ENCODE peak calls at places on chromosomes 2 and 18, in six cellular contexts. L, I, E, C, K and P are unnamed samples.
A peak's percentile ranks its signal among the peaks of the same experiment; 100 is the strongest.

GRCh38 chr18:33440011-33440383 is 524 bp downstream of the CCDC178 start:
- DNase-seq in L (no peak), I (peak; percentile 18), E (no peak), C (no peak), K (no peak), P (peak; percentile 22)

GRCh38 chr18:62347091-62347506 is 22.0 kb downstream of the TNFRSF11A start:
- DNase-seq in L (no peak), I (no peak), E (no peak), C (no peak), K (no peak), P (no peak)

GRCh38 chr2:118974103-118974911 is 32.3 kb downstream of the MARCO start:
- DNase-seq in L (no peak), I (no peak), E (peak; percentile 31), C (no peak), K (no peak), P (no peak)

GRCh38 chr2:121717529-121717928 is 19.1 kb downstream of the NIFK start:
- DNase-seq in L (no peak), I (no peak), E (no peak), C (no peak), K (no peak), P (no peak)

GRCh38 chr2:95271381-95271971 is 2.8 kb upstream of the PROM2 start:
- DNase-seq in L (no peak), I (no peak), E (peak; percentile 22), C (no peak), K (no peak), P (no peak)

GRCh38 chr18:41073372-41073954 is 881.6 kb upstream of the PIK3C3 start:
- DNase-seq in L (no peak), I (no peak), E (no peak), C (no peak), K (no peak), P (no peak)

GRCh38 chr2:146246017-146246733 is 1598.7 kb upstream of the ACVR2A start:
- DNase-seq in L (no peak), I (no peak), E (no peak), C (no peak), K (no peak), P (no peak)

GRCh38 chr2:127196998-127197397 is 23.1 kb downstream of the CYP27C1 start:
- DNase-seq in L (peak; percentile 11), I (peak; percentile 46), E (no peak), C (peak; percentile 62), K (peak; percentile 66), P (no peak)

GRCh38 chr2:36413218-36413617 is 57.6 kb downstream of the CRIM1 start:
- DNase-seq in L (no peak), I (no peak), E (no peak), C (peak; percentile 36), K (no peak), P (no peak)

GRCh38 chr2:170928036-170928823 is 823 bp upstream of the GORASP2 start:
- DNase-seq in L (no peak), I (no peak), E (no peak), C (peak; percentile 81), K (no peak), P (no peak)

GRCh38 chr2:118312963-118313756 is 224.9 kb downstream of the INSIG2 start:
- DNase-seq in L (no peak), I (no peak), E (peak; percentile 53), C (no peak), K (no peak), P (no peak)

GRCh38 chr2:47014564-47015051 is 99.0 kb upstream of the MCFD2 start:
- DNase-seq in L (no peak), I (no peak), E (no peak), C (no peak), K (no peak), P (no peak)

GRCh38 chr2:234300932-234301823 is 195.7 kb downstream of the ARL4C start:
- DNase-seq in L (no peak), I (no peak), E (no peak), C (no peak), K (no peak), P (no peak)

GRCh38 chr18:61326407-61326806 is 6.8 kb upstream of the CDH20 start:
- DNase-seq in L (no peak), I (no peak), E (no peak), C (no peak), K (no peak), P (no peak)

GRCh38 chr2:108612514-108613183 is 78.4 kb downstream of the LIMS1 start:
- DNase-seq in L (peak; percentile 91), I (peak; percentile 32), E (no peak), C (no peak), K (no peak), P (no peak)

GRCh38 chr2:46804794-46805193 is 110.8 kb downstream of the MCFD2 start:
- DNase-seq in L (no peak), I (no peak), E (no peak), C (no peak), K (no peak), P (no peak)

GRCh38 chr2:27596627-27597026 is 13.8 kb downstream of the ZNF512 start:
- DNase-seq in L (no peak), I (no peak), E (no peak), C (no peak), K (no peak), P (no peak)

GRCh38 chr2:224284134-224284946 is 117.6 kb downstream of the FAM124B start:
- DNase-seq in L (no peak), I (peak; percentile 11), E (no peak), C (peak; percentile 73), K (peak; percentile 61), P (peak; percentile 38)
- TF ChIP-seq ZNF274 in L (no peak), I (no peak), E (no peak), C (peak; percentile 61), K (no peak), P (no peak)

GRCh38 chr2:230938098-230938497 is 13.1 kb upstream of the GPR55 start:
- DNase-seq in L (no peak), I (no peak), E (no peak), C (no peak), K (no peak), P (no peak)

GRCh38 chr2:230937362-230937761 is 12.3 kb upstream of the GPR55 start:
- DNase-seq in L (no peak), I (no peak), E (no peak), C (no peak), K (no peak), P (no peak)

GRCh38 chr2:230939066-230939591 is 14.1 kb upstream of the GPR55 start:
- DNase-seq in L (no peak), I (no peak), E (no peak), C (no peak), K (no peak), P (no peak)

GRCh38 chr2:230939691-230940475 is 14.8 kb upstream of the GPR55 start:
- DNase-seq in L (no peak), I (no peak), E (peak; percentile 41), C (no peak), K (no peak), P (no peak)

DNA sequence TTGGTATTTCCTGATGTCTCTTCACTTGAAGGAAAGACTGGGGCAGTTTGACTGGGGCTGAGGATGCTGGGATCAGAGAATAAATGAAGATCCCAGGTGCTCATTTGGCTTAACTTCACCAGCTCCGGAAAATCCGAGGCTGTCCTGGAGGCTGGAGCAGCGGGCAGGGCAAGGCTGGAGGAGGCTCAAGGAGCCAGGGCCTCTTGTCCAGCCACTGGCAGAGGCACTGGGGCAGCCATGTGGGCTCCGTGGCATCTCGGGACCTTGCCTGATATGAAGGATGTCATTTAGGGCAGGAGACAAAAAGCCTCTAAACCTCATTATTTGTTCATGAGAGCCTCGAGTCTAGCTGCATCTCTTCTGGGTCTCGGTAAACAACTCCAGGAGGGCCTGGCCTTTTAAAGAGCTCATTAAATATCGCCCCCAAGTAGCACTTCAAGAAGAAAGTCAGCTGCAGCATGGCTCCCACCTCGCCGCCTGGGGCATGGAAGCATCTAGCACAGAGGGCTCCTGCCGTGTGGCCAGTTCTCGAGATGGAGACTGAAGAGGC is 13.5 kb upstream of the GPR55 start:
- DNase-seq in L (no peak), I (no peak), E (peak; percentile 37), C (no peak), K (no peak), P (no peak)
- H3K4me1 ChIP-seq in L (peaks cover 9% of the 10 kb centered on the region), I (no peaks in the 10 kb centered on the region), E (peaks cover 4% of the 10 kb centered on the region), C (no peaks in the 10 kb centered on the region), K (no peaks in the 10 kb centered on the region), P (peaks cover 14% of the 10 kb centered on the region)

GRCh38 chr2:20584045-20584636 is 66.8 kb downstream of the HS1BP3 start:
- DNase-seq in L (no peak), I (no peak), E (no peak), C (no peak), K (peak; percentile 49), P (no peak)

GRCh38 chr2:20586379-20586715 is 64.6 kb downstream of the HS1BP3 start:
- DNase-seq in L (no peak), I (no peak), E (no peak), C (no peak), K (no peak), P (no peak)

GRCh38 chr2:20585351-20585709 is 65.6 kb downstream of the HS1BP3 start:
- DNase-seq in L (no peak), I (no peak), E (no peak), C (peak; percentile 98), K (no peak), P (no peak)

GRCh38 chr2:20584637-20585321 is 66.1 kb downstream of the HS1BP3 start:
- DNase-seq in L (no peak), I (peak; percentile 44), E (peak; percentile 67), C (peak; percentile 98), K (peak; percentile 87), P (peak; percentile 97)

DNA sequence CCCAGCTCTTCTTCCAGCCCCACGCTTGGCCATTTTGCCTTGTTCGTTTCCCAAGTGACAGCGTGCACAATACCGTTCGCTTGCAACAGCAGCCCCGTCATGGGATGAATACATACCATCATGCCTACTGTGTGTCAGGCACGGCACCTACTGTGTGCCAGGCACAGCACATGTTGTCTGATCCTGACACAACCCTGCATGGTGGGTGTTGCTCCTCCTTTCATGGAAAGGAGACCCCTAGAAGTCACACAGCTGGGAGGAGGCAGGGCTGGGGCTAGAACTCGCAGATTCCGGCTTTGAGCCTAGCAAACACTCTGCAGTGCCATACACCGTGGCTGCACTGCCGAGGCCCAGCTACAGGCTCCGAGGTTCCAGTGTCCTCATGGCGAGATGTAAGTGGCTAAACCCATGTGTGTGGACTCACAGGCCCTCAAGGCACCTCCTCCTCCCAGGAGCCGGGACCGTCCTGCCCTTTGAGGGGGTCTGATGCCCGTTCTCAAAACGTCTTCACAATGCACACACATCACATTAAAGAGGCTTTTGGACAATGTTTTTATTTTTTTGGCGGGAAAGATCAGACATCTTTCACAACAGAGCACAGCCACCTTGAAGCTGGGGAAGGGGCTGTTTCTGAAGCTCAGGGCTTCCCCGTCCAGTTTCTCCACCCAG is 65.1 kb downstream of the HS1BP3 start:
- DNase-seq in L (no peak), I (no peak), E (no peak), C (no peak), K (no peak), P (no peak)
- H3K4me3 ChIP-seq in L (no peak overlapping the region), I (no peak overlapping the region), E (no peak overlapping the region), C (no peak overlapping the region), K (no peak overlapping the region), P (no peak overlapping the region)

GRCh38 chr18:7940976-7941375 is 373.9 kb downstream of the PTPRM start:
- DNase-seq in L (no peak), I (no peak), E (no peak), C (no peak), K (no peak), P (no peak)

GRCh38 chr18:7940379-7940778 is 373.3 kb downstream of the PTPRM start:
- DNase-seq in L (no peak), I (no peak), E (no peak), C (no peak), K (no peak), P (no peak)

GRCh38 chr18:7937268-7937667 is 370.2 kb downstream of the PTPRM start:
- DNase-seq in L (no peak), I (no peak), E (no peak), C (no peak), K (no peak), P (no peak)

GRCh38 chr18:7945882-7946281 is 378.8 kb downstream of the PTPRM start:
- DNase-seq in L (no peak), I (no peak), E (no peak), C (peak; percentile 33), K (no peak), P (no peak)

GRCh38 chr18:7941533-7941932 is 374.4 kb downstream of the PTPRM start:
- DNase-seq in L (no peak), I (no peak), E (no peak), C (no peak), K (no peak), P (no peak)
- TF ChIP-seq ZNF274 in L (no peak), I (no peak), E (no peak), C (no peak), K (no peak), P (no peak)